ENCODE peak calls at places on chromosomes 1 and 21, in six cellular contexts. B, X, M, L, J and S are unnamed samples. For H3K4me1 and H3K36me3, the result is how much of the 10 kb centered on the place peaks cover.

GRCh38 chr1:3910769-3911520 is 10.9 kb upstream of the C1orf174 start:
- DNase-seq in B (peak), X (peak), M (peak), L (peak), J (peak), S (peak)

GRCh38 chr21:27058673-27059365 is 91.9 kb upstream of the ADAMTS5 start:
- DNase-seq in B (peak), X (no peak), M (no peak), L (no peak), J (no peak), S (no peak)

GRCh38 chr1:31708324-31708723 is 4.5 kb upstream of the COL16A1 start:
- DNase-seq in B (peak), X (no peak), M (no peak), L (peak), J (no peak), S (peak)

GRCh38 chr1:21124846-21125245 is 51.9 kb downstream of the EIF4G3 start:
- DNase-seq in B (peak), X (no peak), M (no peak), L (peak), J (no peak), S (no peak)

GRCh38 chr1:220432408-220432807 is 95.5 kb upstream of the MARK1 start:
- DNase-seq in B (peak), X (no peak), M (no peak), L (no peak), J (no peak), S (no peak)

GRCh38 chr1:219555031-219555667 is 57.8 kb downstream of the ZC3H11B start:
- DNase-seq in B (peak), X (no peak), M (no peak), L (peak), J (no peak), S (peak)

GRCh38 chr1:65804584-65804983 is 11.9 kb downstream of the PDE4B start:
- DNase-seq in B (no peak), X (no peak), M (no peak), L (no peak), J (no peak), S (no peak)

GRCh38 chr1:231493421-231494185 is 34.9 kb upstream of the TSNAX start:
- DNase-seq in B (peak), X (no peak), M (no peak), L (peak), J (no peak), S (no peak)

GRCh38 chr1:42820813-42821212 is 3.6 kb upstream of the SVBP start:
- DNase-seq in B (no peak), X (no peak), M (no peak), L (no peak), J (no peak), S (no peak)

GRCh38 chr1:94272388-94272787 is 35.0 kb upstream of the ARHGAP29 start:
- DNase-seq in B (no peak), X (no peak), M (no peak), L (no peak), J (no peak), S (no peak)

GRCh38 chr1:179817789-179818188 is 59.8 kb downstream of the TOR1AIP2 start:
- DNase-seq in B (peak), X (peak), M (no peak), L (peak), J (no peak), S (no peak)

GRCh38 chr1:10431065-10431730 is 965 bp downstream of the CENPS start:
- DNase-seq in B (peak), X (no peak), M (no peak), L (no peak), J (peak), S (no peak)

GRCh38 chr1:25799758-25800537 is at the start of gene SELENON:
- DNase-seq in B (peak), X (peak), M (peak), L (peak), J (peak), S (peak)

GRCh38 chr1:230684146-230684545 is 29.8 kb downstream of the AGT start:
- DNase-seq in B (no peak), X (no peak), M (no peak), L (no peak), J (no peak), S (no peak)

GRCh38 chr1:93629101-93630059 is 52.3 kb downstream of the BCAR3 start:
- DNase-seq in B (peak), X (no peak), M (peak), L (peak), J (peak), S (no peak)

GRCh38 chr1:201266774-201267173 is 16.5 kb upstream of the PKP1 start:
- DNase-seq in B (peak), X (no peak), M (no peak), L (peak), J (no peak), S (peak)

GRCh38 chr1:193123751-193124150 is 1.9 kb downstream of the CDC73 start:
- DNase-seq in B (no peak), X (no peak), M (no peak), L (no peak), J (no peak), S (no peak)

GRCh38 chr1:41439234-41439633 is 45.2 kb downstream of the EDN2 start:
- DNase-seq in B (no peak), X (no peak), M (no peak), L (no peak), J (no peak), S (no peak)

GRCh38 chr1:34162852-34163766 is 1.9 kb downstream of the CSMD2 start:
- DNase-seq in B (peak), X (peak), M (no peak), L (peak), J (peak), S (peak)

GRCh38 chr1:246297314-246298273 is 209.5 kb downstream of the SMYD3 start:
- DNase-seq in B (peak), X (no peak), M (no peak), L (peak), J (no peak), S (no peak)

GRCh38 chr21:34029724-34030528 is 43.5 kb upstream of the MRPS6 start:
- DNase-seq in B (peak), X (no peak), M (peak), L (peak), J (peak), S (no peak)

GRCh38 chr1:44792736-44793502 is 4.9 kb upstream of the BEST4 start:
- DNase-seq in B (no peak), X (no peak), M (no peak), L (no peak), J (no peak), S (no peak)

GRCh38 chr1:179818743-179819173 is 58.8 kb downstream of the TOR1AIP2 start:
- DNase-seq in B (peak), X (peak), M (no peak), L (peak), J (no peak), S (no peak)

GRCh38 chr1:115456441-115456961 is 118.5 kb upstream of the NGF start:
- DNase-seq in B (peak), X (no peak), M (no peak), L (peak), J (no peak), S (no peak)

GRCh38 chr1:1013922-1014617 is 773 bp downstream of the ISG15 start:
- DNase-seq in B (peak), X (no peak), M (no peak), L (peak), J (no peak), S (no peak)

GRCh38 chr1:61198554-61198953 is 116.2 kb downstream of the NFIA start:
- DNase-seq in B (no peak), X (no peak), M (no peak), L (no peak), J (no peak), S (no peak)

GRCh38 chr21:25967566-25968438 is 202.8 kb downstream of the APP start:
- DNase-seq in B (no peak), X (no peak), M (no peak), L (no peak), J (peak), S (no peak)
- H3K27ac ChIP-seq in B (no peak), X (peak), M (no peak), L (no peak), J (peak), S (no peak)

GRCh38 chr1:33143181-33143580 is 38.7 kb downstream of the TRIM62 start:
- DNase-seq in B (peak), X (no peak), M (no peak), L (peak), J (no peak), S (no peak)

GRCh38 chr1:33141216-33141615 is 40.6 kb downstream of the TRIM62 start:
- DNase-seq in B (no peak), X (no peak), M (no peak), L (no peak), J (no peak), S (no peak)

GRCh38 chr1:33142483-33143065 is 39.3 kb downstream of the TRIM62 start:
- DNase-seq in B (no peak), X (no peak), M (no peak), L (no peak), J (no peak), S (no peak)

GRCh38 chr1:33140153-33141149 is 41.4 kb downstream of the TRIM62 start:
- DNase-seq in B (peak), X (no peak), M (no peak), L (peak), J (no peak), S (no peak)

GRCh38 chr1:33141781-33142180 is 40.1 kb downstream of the TRIM62 start:
- DNase-seq in B (no peak), X (no peak), M (no peak), L (no peak), J (no peak), S (no peak)
- H3K4me1 ChIP-seq in B (under half), X (under half), M (under half), L (under half), J (under half), S (under half)

GRCh38 chr1:28002600-28002999 is 42.8 kb downstream of the XKR8 start:
- DNase-seq in B (no peak), X (no peak), M (no peak), L (no peak), J (no peak), S (no peak)
- H3K36me3 ChIP-seq in B (under half), X (half or more), M (under half), L (under half), J (under half), S (half or more)

GRCh38 chr1:225843426-225843795 is 33.5 kb downstream of the EPHX1 start:
- DNase-seq in B (no peak), X (no peak), M (no peak), L (no peak), J (no peak), S (no peak)
- H3K27ac ChIP-seq in B (no peak), X (no peak), M (no peak), L (no peak), J (no peak), S (no peak)

GRCh38 chr1:112396668-112397025 is 633 bp downstream of the CTTNBP2NL start:
- DNase-seq in B (peak), X (no peak), M (no peak), L (peak), J (no peak), S (no peak)
- H3K4me1 ChIP-seq in B (half or more), X (half or more), M (under half), L (under half), J (under half), S (half or more)

GRCh38 chr1:169133228-169133576 is 26.7 kb downstream of the ATP1B1 start:
- DNase-seq in B (no peak), X (no peak), M (no peak), L (no peak), J (no peak), S (no peak)

GRCh38 chr1:169129109-169129789 is 22.8 kb downstream of the ATP1B1 start:
- DNase-seq in B (no peak), X (no peak), M (no peak), L (no peak), J (no peak), S (no peak)

GRCh38 chr1:169132512-169133227 is 26.2 kb downstream of the ATP1B1 start:
- DNase-seq in B (no peak), X (no peak), M (no peak), L (no peak), J (no peak), S (no peak)

GRCh38 chr1:169128565-169128964 is 22.1 kb downstream of the ATP1B1 start:
- DNase-seq in B (no peak), X (no peak), M (no peak), L (no peak), J (no peak), S (no peak)

GRCh38 chr1:169130683-169131082 is 24.2 kb downstream of the ATP1B1 start:
- DNase-seq in B (no peak), X (no peak), M (no peak), L (no peak), J (no peak), S (no peak)
- H3K36me3 ChIP-seq in B (under half), X (half or more), M (under half), L (under half), J (under half), S (half or more)